ENCODE peak calls at places on chromosomes 4 and X, in five cellular contexts. O is A549, I is esophagus squamous epithelium, T is uterus, V is transverse colon. Y is an unnamed sample.

GRCh38 chrX:105894721-105895120 is 72.4 kb downstream of the NRK start:
- DNase-seq in O (no peak), I (no peak), T (no peak), V (no peak), Y (no peak)

GRCh38 chr4:101355767-101356702 is 8.7 kb upstream of the PPP3CA start:
- DNase-seq in O (peak), I (no peak), T (no peak), V (no peak), Y (no peak)

GRCh38 chrX:154013614-154014360 is 5.9 kb downstream of the IRAK1 start:
- DNase-seq in O (peak), I (no peak), T (peak), V (no peak), Y (peak)

GRCh38 chr4:41288254-41288653 is 31.5 kb downstream of the UCHL1 start:
- DNase-seq in O (no peak), I (no peak), T (no peak), V (no peak), Y (no peak)

GRCh38 chr4:24885342-24885741 is 27.5 kb downstream of the CCDC149 start:
- DNase-seq in O (no peak), I (no peak), T (peak), V (no peak), Y (no peak)

GRCh38 chr4:7903686-7904085 is 36.0 kb downstream of the AFAP1 start:
- DNase-seq in O (no peak), I (no peak), T (no peak), V (no peak), Y (no peak)

GRCh38 chr4:135372131-135372530 is 1170.5 kb upstream of the PABPC4L start:
- DNase-seq in O (no peak), I (no peak), T (no peak), V (no peak), Y (no peak)

GRCh38 chrX:125203737-125204578 is 115.7 kb upstream of the TEX13C start:
- DNase-seq in O (no peak), I (no peak), T (peak), V (no peak), Y (peak)

GRCh38 chr4:54971474-54971950 is 153.9 kb downstream of the KDR start:
- DNase-seq in O (peak), I (no peak), T (no peak), V (no peak), Y (peak)

GRCh38 chr4:3073158-3074077 is 920 bp downstream of the HTT-AS start:
- DNase-seq in O (no peak), I (no peak), T (no peak), V (no peak), Y (no peak)

GRCh38 chrX:131901581-131901980 is 121.5 kb upstream of the STK26 start:
- DNase-seq in O (no peak), I (no peak), T (no peak), V (no peak), Y (no peak)

GRCh38 chrX:8743126-8743732 is 11.3 kb upstream of the ANOS1 start:
- DNase-seq in O (no peak), I (no peak), T (no peak), V (peak), Y (peak)

GRCh38 chr4:7987148-7987989 is 47.7 kb upstream of the AFAP1 start:
- DNase-seq in O (peak), I (no peak), T (peak), V (peak), Y (peak)

GRCh38 chrX:29233592-29234179 is 646.4 kb downstream of the IL1RAPL1 start:
- DNase-seq in O (no peak), I (no peak), T (no peak), V (no peak), Y (no peak)

GRCh38 chr4:105133976-105134375 is 12.7 kb upstream of the TET2 start:
- DNase-seq in O (no peak), I (no peak), T (no peak), V (no peak), Y (no peak)

GRCh38 chrX:79138658-79139241 is 5.7 kb upstream of the GPR174 start:
- DNase-seq in O (no peak), I (no peak), T (no peak), V (peak), Y (peak)

GRCh38 chrX:44542567-44543325 is at the start of gene FUNDC1:
- DNase-seq in O (peak), I (peak), T (peak), V (peak), Y (peak)
- TF ChIP-seq POLR2A in O (peak), I (peak), T (peak), V (peak), Y (peak)

DNA sequence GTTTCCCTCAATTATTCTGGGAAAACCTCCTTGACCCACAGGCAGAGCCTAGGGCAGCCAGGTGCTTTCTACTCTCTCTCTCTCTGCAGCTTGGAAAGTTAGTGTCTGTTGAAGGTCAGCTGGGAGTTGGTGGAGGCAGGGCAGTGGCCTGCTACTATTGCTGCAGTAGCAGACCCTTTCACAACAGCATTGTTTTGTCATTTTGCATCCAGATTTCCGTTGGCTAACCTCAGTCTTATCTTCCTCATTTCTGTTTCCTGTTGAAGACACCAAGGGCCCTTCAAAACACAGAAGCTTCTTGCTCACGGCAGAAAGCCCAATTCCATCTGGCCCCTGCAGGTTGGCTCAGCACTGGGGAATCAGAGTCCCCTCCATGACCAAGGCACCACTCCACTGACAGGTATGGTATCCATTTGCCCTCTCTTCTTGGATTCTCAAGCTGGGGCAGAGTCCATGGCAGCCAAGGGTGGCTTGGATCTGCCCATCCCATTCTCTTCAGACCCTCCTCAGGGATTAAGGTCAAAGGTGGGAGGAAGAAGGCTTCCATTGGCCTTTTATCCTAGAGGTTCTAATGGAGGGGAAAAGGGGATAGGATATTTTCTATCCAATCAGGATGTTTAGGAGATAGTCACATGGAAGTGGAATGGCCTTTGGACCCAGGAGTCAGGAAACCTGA is 24.6 kb downstream of the VSIG4 start:
- DNase-seq in O (no peak), I (no peak), T (no peak), V (peak), Y (peak)
- TF ChIP-seq POLR2A in O (no peak), I (peak), T (no peak), V (peak), Y (peak)

GRCh38 chr4:145614235-145614615 is 5.0 kb upstream of the MMAA start:
- DNase-seq in O (no peak), I (no peak), T (no peak), V (no peak), Y (no peak)
- TF ChIP-seq POLR2A in O (no peak), I (no peak), T (no peak), V (no peak), Y (no peak)

DNA sequence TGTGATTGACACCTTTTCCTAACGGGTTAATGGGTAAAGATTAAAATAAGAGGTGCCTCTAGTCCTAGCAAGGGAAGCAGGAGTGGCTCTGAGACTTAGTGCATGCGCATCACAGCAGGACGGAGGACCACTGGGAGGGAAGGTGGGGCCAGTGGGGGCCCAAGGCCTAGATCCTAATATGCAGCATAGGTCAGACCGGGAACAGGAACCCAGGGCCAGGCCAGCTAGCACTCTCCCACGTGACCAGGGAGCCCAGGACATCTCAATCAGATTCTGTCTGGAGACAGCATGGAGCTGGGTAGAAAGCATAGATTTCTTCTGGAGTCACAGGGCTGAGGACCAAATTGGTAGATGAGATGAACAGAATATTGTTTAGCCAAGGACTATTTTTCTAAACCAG is 55.7 kb downstream of the RASL11B start:
- DNase-seq in O (no peak), I (no peak), T (no peak), V (no peak), Y (no peak)
- TF ChIP-seq POLR2A in O (no peak), I (no peak), T (no peak), V (no peak), Y (no peak)

DNA sequence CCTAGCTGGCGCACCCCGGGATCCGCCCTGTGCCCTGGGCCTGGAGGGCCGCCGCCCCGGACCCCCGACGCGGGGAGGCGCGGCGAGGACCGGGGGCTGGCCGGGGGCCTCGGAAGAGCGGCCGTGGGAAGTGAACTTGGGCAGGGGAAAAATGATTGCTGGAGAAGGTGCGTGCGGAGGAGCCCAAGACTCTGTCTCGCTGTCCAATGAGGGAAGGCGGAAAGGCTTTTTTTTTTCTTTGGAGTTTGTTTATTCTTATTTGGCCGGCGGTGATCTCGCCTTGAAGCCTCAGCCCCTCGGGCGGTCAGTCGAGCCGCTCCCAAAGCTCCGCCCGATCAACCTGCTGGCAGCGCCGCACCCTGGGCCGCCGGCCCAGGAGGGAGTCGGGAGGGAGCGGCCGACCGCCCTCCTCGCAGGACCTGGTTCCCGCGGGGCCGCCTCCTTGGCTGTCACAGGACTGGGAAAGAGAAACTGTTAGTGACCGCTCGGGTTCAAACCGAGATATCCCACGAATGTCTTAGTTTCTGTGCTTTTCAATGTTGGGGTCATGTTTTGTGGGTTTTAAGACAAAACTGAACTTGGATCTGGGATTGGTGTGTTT is 2.5 kb downstream of the CPEB2 start:
- DNase-seq in O (no peak), I (peak), T (peak), V (peak), Y (peak)
- TF ChIP-seq POLR2A in O (no peak), I (peak), T (peak), V (peak), Y (peak)

GRCh38 chr4:6702761-6703160 is 6.9 kb downstream of the MRFAP1L1 start:
- DNase-seq in O (no peak), I (no peak), T (no peak), V (no peak), Y (no peak)

GRCh38 chr4:6705638-6706037 is 4.0 kb downstream of the MRFAP1L1 start:
- DNase-seq in O (no peak), I (no peak), T (no peak), V (no peak), Y (no peak)

GRCh38 chr4:6703786-6704185 is 5.9 kb downstream of the MRFAP1L1 start:
- DNase-seq in O (no peak), I (no peak), T (no peak), V (no peak), Y (peak)

GRCh38 chr4:6699903-6700302 is 6.2 kb downstream of the S100P start:
- DNase-seq in O (no peak), I (no peak), T (no peak), V (no peak), Y (no peak)

GRCh38 chr4:6701371-6701770 is 7.7 kb downstream of the S100P start:
- DNase-seq in O (no peak), I (no peak), T (no peak), V (no peak), Y (peak)
- TF ChIP-seq POLR2A in O (no peak), I (no peak), T (no peak), V (no peak), Y (no peak)